ENCODE peak calls at places on chromosomes 5 and 9, in eight cellular contexts. One of them, this sample, is unnamed. For H3K36me3, the result is how much of the 10 kb centered on the place peaks cover.

GRCh38 chr9:123119566-123119965 is 86.1 kb downstream of the GPR21 start:
- DNase-seq in transverse colon: no peak
- DNase-seq in heart right ventricle: no peak
- DNase-seq in pancreas: no peak
- DNase-seq in mucosa of descending colon: no peak
- DNase-seq in lower lobe of right lung: peak
- DNase-seq in colonic mucosa: no peak
- DNase-seq in fibroblast of lung: no peak
- DNase-seq in this sample: no peak

GRCh38 chr5:111225926-111226325 is 1.7 kb downstream of the CAMK4 start:
- DNase-seq in heart right ventricle: no peak
- DNase-seq in transverse colon: no peak
- DNase-seq in fibroblast of lung: no peak
- DNase-seq in mucosa of descending colon: no peak
- DNase-seq in colonic mucosa: no peak
- DNase-seq in pancreas: no peak
- DNase-seq in lower lobe of right lung: no peak
- DNase-seq in this sample: no peak

GRCh38 chr5:56124885-56125250 is 108.3 kb downstream of the ANKRD55 start:
- DNase-seq in fibroblast of lung: peak
- DNase-seq in colonic mucosa: no peak
- DNase-seq in lower lobe of right lung: no peak
- DNase-seq in pancreas: no peak
- DNase-seq in mucosa of descending colon: no peak
- DNase-seq in transverse colon: no peak
- DNase-seq in heart right ventricle: no peak
- DNase-seq in this sample: no peak

GRCh38 chr5:171336486-171337206 is 27.6 kb downstream of the TLX3 start:
- DNase-seq in transverse colon: peak
- DNase-seq in heart right ventricle: peak
- DNase-seq in colonic mucosa: no peak
- DNase-seq in pancreas: peak
- DNase-seq in lower lobe of right lung: no peak
- DNase-seq in fibroblast of lung: peak
- DNase-seq in mucosa of descending colon: peak
- DNase-seq in this sample: peak

GRCh38 chr5:39580702-39581498 is 156.1 kb upstream of the DAB2 start:
- DNase-seq in mucosa of descending colon: no peak
- DNase-seq in fibroblast of lung: peak
- DNase-seq in transverse colon: no peak
- DNase-seq in lower lobe of right lung: no peak
- DNase-seq in heart right ventricle: no peak
- DNase-seq in pancreas: no peak
- DNase-seq in colonic mucosa: no peak
- DNase-seq in this sample: no peak

GRCh38 chr5:84088996-84089395 is 295.7 kb downstream of the EDIL3 start:
- DNase-seq in pancreas: no peak
- DNase-seq in transverse colon: no peak
- DNase-seq in colonic mucosa: peak
- DNase-seq in heart right ventricle: no peak
- DNase-seq in fibroblast of lung: peak
- DNase-seq in lower lobe of right lung: no peak
- DNase-seq in mucosa of descending colon: peak
- DNase-seq in this sample: no peak

GRCh38 chr9:127931092-127931881 is 710 bp upstream of the PIP5KL1 start:
- DNase-seq in colonic mucosa: no peak
- DNase-seq in pancreas: no peak
- DNase-seq in lower lobe of right lung: no peak
- DNase-seq in transverse colon: no peak
- DNase-seq in fibroblast of lung: peak
- DNase-seq in heart right ventricle: no peak
- DNase-seq in mucosa of descending colon: no peak
- DNase-seq in this sample: peak

GRCh38 chr9:95167998-95168397 is 149.5 kb downstream of the FANCC start:
- DNase-seq in mucosa of descending colon: peak
- DNase-seq in lower lobe of right lung: no peak
- DNase-seq in transverse colon: peak
- DNase-seq in pancreas: no peak
- DNase-seq in fibroblast of lung: peak
- DNase-seq in colonic mucosa: peak
- DNase-seq in heart right ventricle: peak
- DNase-seq in this sample: peak

GRCh38 chr5:94072116-94072515 is 330.7 kb upstream of the POU5F2 start:
- DNase-seq in pancreas: no peak
- DNase-seq in fibroblast of lung: peak
- DNase-seq in colonic mucosa: no peak
- DNase-seq in mucosa of descending colon: no peak
- DNase-seq in transverse colon: no peak
- DNase-seq in heart right ventricle: no peak
- DNase-seq in lower lobe of right lung: no peak
- DNase-seq in this sample: no peak

GRCh38 chr5:148928141-148928540 is 101.7 kb downstream of the ADRB2 start:
- DNase-seq in lower lobe of right lung: no peak
- DNase-seq in heart right ventricle: no peak
- DNase-seq in pancreas: no peak
- DNase-seq in colonic mucosa: no peak
- DNase-seq in fibroblast of lung: no peak
- DNase-seq in transverse colon: no peak
- DNase-seq in mucosa of descending colon: no peak
- DNase-seq in this sample: peak

GRCh38 chr5:139517683-139518564 is 35.4 kb upstream of the STING1 start:
- DNase-seq in transverse colon: peak
- DNase-seq in colonic mucosa: peak
- DNase-seq in fibroblast of lung: peak
- DNase-seq in mucosa of descending colon: peak
- DNase-seq in pancreas: peak
- DNase-seq in lower lobe of right lung: peak
- DNase-seq in heart right ventricle: peak
- DNase-seq in this sample: peak

GRCh38 chr9:136947955-136948510 is 3.0 kb downstream of the C8G start:
- DNase-seq in mucosa of descending colon: peak
- DNase-seq in pancreas: peak
- DNase-seq in lower lobe of right lung: no peak
- DNase-seq in fibroblast of lung: peak
- DNase-seq in colonic mucosa: peak
- DNase-seq in heart right ventricle: peak
- DNase-seq in transverse colon: peak
- DNase-seq in this sample: peak

GRCh38 chr9:33381231-33381791 is 21.1 kb downstream of the AQP7 start:
- DNase-seq in lower lobe of right lung: no peak
- DNase-seq in mucosa of descending colon: no peak
- DNase-seq in heart right ventricle: no peak
- DNase-seq in fibroblast of lung: no peak
- DNase-seq in pancreas: peak
- DNase-seq in colonic mucosa: no peak
- DNase-seq in transverse colon: no peak
- DNase-seq in this sample: no peak

GRCh38 chr5:73115399-73116051 is 4.8 kb upstream of the TMEM171 start:
- DNase-seq in colonic mucosa: no peak
- DNase-seq in heart right ventricle: no peak
- DNase-seq in lower lobe of right lung: no peak
- DNase-seq in fibroblast of lung: peak
- DNase-seq in pancreas: no peak
- DNase-seq in mucosa of descending colon: no peak
- DNase-seq in transverse colon: no peak
- DNase-seq in this sample: peak

DNA sequence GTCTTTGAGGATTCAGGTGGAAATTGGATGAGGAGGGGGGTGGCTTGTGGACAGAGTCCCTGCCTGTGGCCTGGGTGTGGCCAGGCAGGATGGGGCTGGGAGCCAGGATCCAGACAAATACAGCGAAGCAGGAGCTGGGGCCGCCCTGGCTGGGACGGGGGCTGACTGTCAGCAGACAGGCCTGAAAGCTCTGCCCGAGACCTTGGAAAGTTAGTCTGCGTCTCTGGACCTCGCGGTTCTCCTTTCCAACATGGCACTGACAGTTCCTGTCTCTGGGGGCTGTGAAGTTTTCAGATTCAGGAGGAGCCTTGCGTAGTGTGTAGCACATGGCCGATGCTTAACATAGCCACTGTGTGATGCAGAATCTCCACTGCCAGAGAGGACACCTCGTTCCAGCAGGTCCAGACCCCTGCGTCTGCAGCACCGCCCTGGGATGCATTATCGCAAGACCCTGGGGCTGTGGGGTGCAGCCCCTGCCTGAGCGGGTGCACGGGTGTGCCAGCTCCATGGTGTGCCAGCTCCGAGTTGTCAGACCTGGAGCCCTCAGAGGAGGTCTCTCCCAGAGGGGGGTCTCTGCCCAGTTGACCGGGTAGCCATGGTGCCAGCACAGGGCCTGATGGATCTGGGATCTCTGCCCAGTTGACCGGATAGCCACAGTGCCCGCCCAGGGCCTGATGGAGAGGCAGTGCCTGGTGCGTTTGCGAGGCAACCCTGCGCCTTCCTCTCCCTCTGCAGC is 89.3 kb downstream of the COL5A1 start:
- DNase-seq in pancreas: no peak
- DNase-seq in fibroblast of lung: no peak
- DNase-seq in colonic mucosa: no peak
- DNase-seq in lower lobe of right lung: no peak
- DNase-seq in mucosa of descending colon: no peak
- DNase-seq in heart right ventricle: no peak
- DNase-seq in transverse colon: no peak
- DNase-seq in this sample: no peak
- H3K36me3 ChIP-seq in pancreas: under half
- H3K36me3 ChIP-seq in fibroblast of lung: under half
- H3K36me3 ChIP-seq in colonic mucosa: under half
- H3K36me3 ChIP-seq in lower lobe of right lung: under half
- H3K36me3 ChIP-seq in mucosa of descending colon: under half
- H3K36me3 ChIP-seq in heart right ventricle: under half
- H3K36me3 ChIP-seq in transverse colon: under half
- H3K36me3 ChIP-seq in this sample: under half

GRCh38 chr5:178772351-178772750 is 41.9 kb upstream of the ZNF354A start:
- DNase-seq in transverse colon: no peak
- DNase-seq in heart right ventricle: no peak
- DNase-seq in colonic mucosa: no peak
- DNase-seq in lower lobe of right lung: no peak
- DNase-seq in fibroblast of lung: no peak
- DNase-seq in mucosa of descending colon: no peak
- DNase-seq in pancreas: peak
- DNase-seq in this sample: no peak

GRCh38 chr5:178777557-178777956 is 47.1 kb upstream of the ZNF354A start:
- DNase-seq in transverse colon: peak
- DNase-seq in fibroblast of lung: no peak
- DNase-seq in pancreas: no peak
- DNase-seq in colonic mucosa: no peak
- DNase-seq in lower lobe of right lung: peak
- DNase-seq in mucosa of descending colon: peak
- DNase-seq in heart right ventricle: no peak
- DNase-seq in this sample: no peak

GRCh38 chr5:178770621-178771020 is 40.2 kb upstream of the ZNF354A start:
- DNase-seq in mucosa of descending colon: no peak
- DNase-seq in fibroblast of lung: no peak
- DNase-seq in colonic mucosa: no peak
- DNase-seq in lower lobe of right lung: no peak
- DNase-seq in transverse colon: no peak
- DNase-seq in pancreas: peak
- DNase-seq in heart right ventricle: no peak
- DNase-seq in this sample: no peak

GRCh38 chr5:178774866-178775539 is 44.5 kb upstream of the ZNF354A start:
- DNase-seq in pancreas: no peak
- DNase-seq in colonic mucosa: no peak
- DNase-seq in heart right ventricle: no peak
- DNase-seq in fibroblast of lung: no peak
- DNase-seq in lower lobe of right lung: no peak
- DNase-seq in mucosa of descending colon: no peak
- DNase-seq in transverse colon: no peak
- DNase-seq in this sample: no peak

GRCh38 chr5:178774446-178774845 is 44.0 kb upstream of the ZNF354A start:
- DNase-seq in colonic mucosa: no peak
- DNase-seq in transverse colon: no peak
- DNase-seq in lower lobe of right lung: no peak
- DNase-seq in mucosa of descending colon: no peak
- DNase-seq in fibroblast of lung: no peak
- DNase-seq in pancreas: no peak
- DNase-seq in heart right ventricle: no peak
- DNase-seq in this sample: no peak
- H3K4me3 ChIP-seq in colonic mucosa: no peak
- H3K4me3 ChIP-seq in transverse colon: no peak
- H3K4me3 ChIP-seq in lower lobe of right lung: no peak
- H3K4me3 ChIP-seq in mucosa of descending colon: no peak
- H3K4me3 ChIP-seq in fibroblast of lung: no peak
- H3K4me3 ChIP-seq in pancreas: no peak
- H3K4me3 ChIP-seq in heart right ventricle: no peak
- H3K4me3 ChIP-seq in this sample: no peak

DNA sequence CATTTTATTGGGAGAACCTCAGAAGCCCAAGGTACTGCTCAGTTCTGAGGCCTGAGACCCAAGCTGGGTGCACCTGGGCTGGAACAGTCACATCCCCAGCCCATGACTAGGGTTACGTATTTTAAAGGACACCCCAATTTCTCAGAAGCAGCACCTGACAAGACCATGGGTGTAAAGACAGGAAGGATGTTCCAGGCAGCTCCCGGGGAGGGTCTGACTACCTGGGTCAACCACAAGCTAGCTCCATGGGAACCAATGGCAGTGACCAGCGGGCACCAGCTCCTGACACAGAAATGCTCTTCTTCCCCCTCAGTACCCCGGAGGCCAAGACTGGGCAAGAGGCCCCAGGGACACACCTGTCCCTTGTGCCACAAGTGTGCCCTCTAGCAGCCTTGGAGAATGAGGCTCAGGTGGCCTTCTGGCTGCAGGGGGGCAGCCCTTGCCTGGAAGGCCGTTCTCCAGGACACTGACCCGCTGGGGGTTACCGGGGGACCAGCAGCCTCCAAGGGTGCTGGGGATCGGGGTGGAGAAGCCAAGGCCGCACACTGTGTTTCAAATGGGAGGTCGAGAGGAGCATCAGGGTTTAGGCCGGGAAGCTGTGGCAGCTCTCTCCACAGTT is 52.6 kb downstream of the IPPK start:
- DNase-seq in pancreas: no peak
- DNase-seq in fibroblast of lung: no peak
- DNase-seq in mucosa of descending colon: no peak
- DNase-seq in heart right ventricle: no peak
- DNase-seq in transverse colon: no peak
- DNase-seq in colonic mucosa: no peak
- DNase-seq in lower lobe of right lung: no peak
- DNase-seq in this sample: no peak
- H3K36me3 ChIP-seq in pancreas: under half
- H3K36me3 ChIP-seq in fibroblast of lung: under half
- H3K36me3 ChIP-seq in mucosa of descending colon: under half
- H3K36me3 ChIP-seq in heart right ventricle: under half
- H3K36me3 ChIP-seq in transverse colon: under half
- H3K36me3 ChIP-seq in colonic mucosa: under half
- H3K36me3 ChIP-seq in lower lobe of right lung: half or more
- H3K36me3 ChIP-seq in this sample: under half

DNA sequence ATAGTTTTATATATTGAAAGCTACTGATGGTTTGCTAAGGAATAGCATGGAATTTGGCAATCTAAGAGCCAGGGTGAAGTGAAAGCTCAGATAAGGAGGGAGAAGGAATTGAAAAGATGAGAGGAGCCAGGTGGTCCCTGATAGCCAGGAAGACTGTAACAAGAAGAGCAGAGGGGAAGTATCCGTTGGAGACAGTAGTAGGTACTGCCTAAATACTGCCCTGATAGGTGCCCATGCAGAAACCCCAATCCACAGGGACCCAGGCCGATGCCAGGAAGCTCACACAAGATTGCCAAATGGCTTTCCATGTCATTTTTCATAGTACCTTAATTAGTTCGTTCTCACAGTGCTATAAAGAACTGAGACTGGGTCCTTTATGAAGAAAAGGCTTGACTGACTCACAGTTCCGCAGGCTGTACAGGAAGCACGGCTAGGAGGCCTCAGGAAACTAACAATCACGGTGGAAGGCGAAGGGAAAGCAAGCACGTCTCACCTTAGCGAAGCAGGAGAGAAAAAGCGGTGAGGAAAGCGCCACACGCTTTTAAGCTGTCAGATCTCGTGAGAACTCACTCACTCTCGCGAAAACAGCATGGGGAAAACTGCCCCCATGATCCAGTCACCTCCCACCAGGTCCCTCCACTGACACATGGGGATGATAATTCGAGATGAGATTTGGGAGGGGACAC is 13.0 kb downstream of the ACTL7B start:
- DNase-seq in lower lobe of right lung: no peak
- DNase-seq in heart right ventricle: no peak
- DNase-seq in transverse colon: no peak
- DNase-seq in mucosa of descending colon: no peak
- DNase-seq in colonic mucosa: no peak
- DNase-seq in pancreas: no peak
- DNase-seq in fibroblast of lung: no peak
- DNase-seq in this sample: no peak
- H3K4me3 ChIP-seq in lower lobe of right lung: no peak
- H3K4me3 ChIP-seq in heart right ventricle: no peak
- H3K4me3 ChIP-seq in transverse colon: no peak
- H3K4me3 ChIP-seq in mucosa of descending colon: no peak
- H3K4me3 ChIP-seq in colonic mucosa: no peak
- H3K4me3 ChIP-seq in pancreas: no peak
- H3K4me3 ChIP-seq in fibroblast of lung: no peak
- H3K4me3 ChIP-seq in this sample: no peak

This sample was measured in MG63.